ENCODE peak calls at places on chromosomes 4 and X, in five cellular contexts. F is astrocyte of the hippocampus; N is CD8-positive, alpha-beta T cell; G is A172; K is adipocyte. J is an unnamed sample.

GRCh38 chrX:154458116-154458953 is at the start of gene PLXNA3:
- DNase-seq in N (peak; percentile 64), F (peak; percentile 76), G (no peak), K (peak; percentile 74), J (no peak)

GRCh38 chr4:156113138-156113537 is 159.5 kb upstream of the CTSO start:
- DNase-seq in G (peak; percentile 19), K (no peak), N (no peak), F (no peak), J (no peak)

GRCh38 chr4:8507624-8508023 is 67.0 kb downstream of the TRMT44 start:
- DNase-seq in G (no peak), N (no peak), F (no peak), K (no peak), J (no peak)

GRCh38 chr4:7244766-7245320 is 52.5 kb downstream of the SORCS2 start:
- DNase-seq in K (no peak), F (no peak), N (no peak), G (no peak), J (no peak)

GRCh38 chr4:102493794-102494193 is 7.4 kb upstream of the NFKB1 start:
- DNase-seq in G (no peak), K (no peak), F (peak; percentile 29), N (no peak), J (no peak)

GRCh38 chrX:70592091-70592490 is 147.5 kb downstream of the DLG3 start:
- DNase-seq in K (peak; percentile 75), F (peak; percentile 0), G (peak; percentile 55), N (no peak), J (no peak)

GRCh38 chr4:41532880-41533279 is 5.1 kb upstream of the LIMCH1 start:
- DNase-seq in K (no peak), N (no peak), G (no peak), F (no peak), J (no peak)

GRCh38 chrX:50971390-50971789 is 60.9 kb downstream of the BMP15 start:
- DNase-seq in G (no peak), F (peak; percentile 13), K (peak; percentile 18), N (no peak), J (no peak)

GRCh38 chr4:159941076-159941475 is 838.2 kb downstream of the RAPGEF2 start:
- DNase-seq in K (no peak), F (no peak), G (no peak), N (no peak), J (no peak)

GRCh38 chrX:17944833-17945497 is 83.9 kb upstream of the RAI2 start:
- DNase-seq in F (peak; percentile 2), G (peak; percentile 7), K (peak; percentile 2), N (no peak), J (no peak)

GRCh38 chrX:13939741-13940597 is 89.7 kb downstream of the GEMIN8 start:
- DNase-seq in F (peak; percentile 10), G (no peak), N (no peak), K (peak; percentile 5), J (no peak)

GRCh38 chrX:16573781-16574180 is 76.2 kb upstream of the S100G start:
- DNase-seq in G (peak; percentile 85), K (peak; percentile 14), N (no peak), F (peak; percentile 11), J (no peak)

GRCh38 chr4:159042097-159042605 is 60.7 kb upstream of the RAPGEF2 start:
- DNase-seq in G (no peak), F (no peak), K (no peak), N (no peak), J (no peak)

GRCh38 chr4:11765849-11766453 is 337.3 kb upstream of the HS3ST1 start:
- DNase-seq in K (peak; percentile 67), N (no peak), G (peak; percentile 2), F (peak; percentile 45), J (peak; percentile 19)

GRCh38 chr4:113907559-113907958 is 71.9 kb downstream of the ARSJ start:
- DNase-seq in G (no peak), F (no peak), N (no peak), K (no peak), J (no peak)

GRCh38 chr4:22427676-22428075 is 88.2 kb downstream of the ADGRA3 start:
- DNase-seq in F (no peak), N (no peak), G (no peak), K (no peak), J (no peak)

GRCh38 chr4:140359571-140360427 is 13.6 kb upstream of the SCOC start:
- DNase-seq in F (peak; percentile 88), N (peak; percentile 71), K (peak; percentile 86), G (peak; percentile 78), J (peak; percentile 76)

GRCh38 chrX:50941638-50942037 is 31.1 kb downstream of the BMP15 start:
- DNase-seq in K (no peak), G (no peak), N (no peak), F (no peak), J (no peak)

GRCh38 chr4:120801171-120801758 is 121.3 kb downstream of the PRDM5 start:
- DNase-seq in F (peak; percentile 86), N (no peak), G (no peak), K (peak; percentile 61), J (peak; percentile 9)

GRCh38 chr4:101967697-101968346 is 177.3 kb downstream of the BANK1 start:
- DNase-seq in N (no peak), G (peak; percentile 42), K (peak; percentile 25), F (no peak), J (no peak)

GRCh38 chr4:20253799-20254409 is 2.2 kb downstream of the SLIT2 start:
- DNase-seq in G (peak; percentile 14), F (peak; percentile 56), N (no peak), K (peak; percentile 66), J (no peak)

GRCh38 chrX:68942141-68942540 is 113.3 kb downstream of the EFNB1 start:
- DNase-seq in N (no peak), K (no peak), G (no peak), F (no peak), J (no peak)

GRCh38 chrX:134396174-134396573 is 63.8 kb upstream of the HPRT1 start:
- DNase-seq in K (peak; percentile 46), N (no peak), F (peak; percentile 20), G (no peak), J (no peak)

GRCh38 chr4:111639120-111639519 is 506.1 kb upstream of the FAM241A start:
- DNase-seq in F (no peak), G (no peak), N (no peak), K (no peak), J (no peak)

GRCh38 chr4:129248621-129249020 is 152.7 kb downstream of the C4orf33 start:
- DNase-seq in F (no peak), N (no peak), G (no peak), K (peak; percentile 19), J (no peak)

GRCh38 chr4:127498366-127498765 is 134.4 kb upstream of the INTU start:
- DNase-seq in N (no peak), K (peak; percentile 42), G (no peak), F (no peak), J (no peak)

GRCh38 chr4:26779674-26780073 is 81.0 kb upstream of the STIM2 start:
- DNase-seq in N (no peak), G (peak; percentile 17), F (peak; percentile 74), K (peak; percentile 23), J (peak; percentile 36)

GRCh38 chr4:120724656-120725055 is 197.9 kb downstream of the PRDM5 start:
- DNase-seq in N (no peak), F (no peak), G (no peak), K (no peak), J (no peak)

GRCh38 chrX:16834811-16835210 is 35.4 kb downstream of the RBBP7 start:
- DNase-seq in N (no peak), K (no peak), G (no peak), F (peak; percentile 32), J (peak; percentile 66)

GRCh38 chr4:1300466-1301455 is 11.1 kb downstream of the MAEA start:
- DNase-seq in K (peak; percentile 39), N (peak; percentile 20), G (peak; percentile 90), F (peak; percentile 68), J (no peak)

GRCh38 chrX:1390621-1391369 is 1.1 kb downstream of the SLC25A6 start:
- DNase-seq in K (no peak), G (no peak), N (no peak), F (no peak), J (no peak)

GRCh38 chrX:33970028-33970932 is 161.8 kb downstream of the FAM47A start:
- DNase-seq in K (no peak), G (no peak), N (no peak), F (no peak), J (no peak)

GRCh38 chrX:70293621-70294020 is 3.7 kb downstream of the KIF4A start:
- DNase-seq in K (no peak), F (no peak), N (no peak), G (no peak), J (no peak)

GRCh38 chr4:179447308-179447707 is 2005.1 kb upstream of the AGA start:
- DNase-seq in F (peak; percentile 80), K (no peak), N (no peak), G (no peak), J (peak; percentile 51)

GRCh38 chrX:45322820-45323219 is 122.1 kb upstream of the DIPK2B start:
- DNase-seq in K (peak; percentile 17), N (no peak), G (peak; percentile 34), F (peak; percentile 17), J (no peak)

GRCh38 chr4:38387348-38387747 is 276.7 kb upstream of the KLF3 start:
- DNase-seq in G (no peak), K (peak; percentile 81), N (no peak), F (peak; percentile 73), J (peak; percentile 15)

GRCh38 chr4:183984561-183984960 is 79.5 kb downstream of the STOX2 start:
- DNase-seq in G (no peak), F (no peak), K (no peak), N (no peak), J (no peak)

J was measured in astrocyte of the cerebellum.